ENCODE peak calls at places on chromosomes 2 and 18, in eight cellular contexts. One of them, this sample, is unnamed.

GRCh38 chr2:63000801-63001200 is 49.8 kb upstream of the OTX1 start:
- DNase-seq in fibroblast of pulmonary artery: peak; percentile 65
- DNase-seq in colonic mucosa: no peak
- DNase-seq in AG04450: peak; percentile 4
- DNase-seq in HepG2: no peak
- DNase-seq in BJ: no peak
- DNase-seq in stomach: no peak
- DNase-seq in cardiac muscle cell: no peak
- DNase-seq in this sample: no peak

GRCh38 chr2:25343187-25343825 is 1.6 kb upstream of the DNMT3A start:
- DNase-seq in colonic mucosa: no peak
- DNase-seq in stomach: no peak
- DNase-seq in BJ: no peak
- DNase-seq in cardiac muscle cell: no peak
- DNase-seq in HepG2: no peak
- DNase-seq in AG04450: no peak
- DNase-seq in fibroblast of pulmonary artery: no peak
- DNase-seq in this sample: no peak

GRCh38 chr2:224869601-224870000 is 153.4 kb upstream of the CCDC195 start:
- DNase-seq in HepG2: no peak
- DNase-seq in stomach: no peak
- DNase-seq in cardiac muscle cell: no peak
- DNase-seq in AG04450: peak; percentile 81
- DNase-seq in colonic mucosa: no peak
- DNase-seq in fibroblast of pulmonary artery: peak; percentile 88
- DNase-seq in BJ: peak; percentile 87
- DNase-seq in this sample: no peak

GRCh38 chr2:75464348-75464946 is 96.3 kb downstream of the EVA1A start:
- DNase-seq in AG04450: no peak
- DNase-seq in BJ: no peak
- DNase-seq in colonic mucosa: no peak
- DNase-seq in cardiac muscle cell: peak; percentile 28
- DNase-seq in stomach: no peak
- DNase-seq in fibroblast of pulmonary artery: peak; percentile 61
- DNase-seq in HepG2: peak; percentile 39
- DNase-seq in this sample: peak; percentile 20

GRCh38 chr2:56565143-56565542 is 381.4 kb downstream of the CCDC85A start:
- DNase-seq in colonic mucosa: no peak
- DNase-seq in BJ: no peak
- DNase-seq in HepG2: no peak
- DNase-seq in fibroblast of pulmonary artery: peak; percentile 23
- DNase-seq in stomach: no peak
- DNase-seq in cardiac muscle cell: no peak
- DNase-seq in AG04450: no peak
- DNase-seq in this sample: no peak

GRCh38 chr2:78070693-78071092 is 548.5 kb upstream of the LRRTM4 start:
- DNase-seq in AG04450: no peak
- DNase-seq in BJ: no peak
- DNase-seq in fibroblast of pulmonary artery: no peak
- DNase-seq in colonic mucosa: no peak
- DNase-seq in stomach: no peak
- DNase-seq in cardiac muscle cell: no peak
- DNase-seq in HepG2: no peak
- DNase-seq in this sample: peak; percentile 22

GRCh38 chr2:134718095-134718955 is 475 bp downstream of the TMEM163 start:
- DNase-seq in cardiac muscle cell: peak; percentile 45
- DNase-seq in colonic mucosa: no peak
- DNase-seq in HepG2: no peak
- DNase-seq in BJ: no peak
- DNase-seq in stomach: peak; percentile 45
- DNase-seq in AG04450: no peak
- DNase-seq in fibroblast of pulmonary artery: no peak
- DNase-seq in this sample: no peak

GRCh38 chr2:186687774-186688173 is 6.1 kb upstream of the FAM171B start:
- DNase-seq in stomach: no peak
- DNase-seq in BJ: no peak
- DNase-seq in AG04450: peak; percentile 82
- DNase-seq in fibroblast of pulmonary artery: peak; percentile 10
- DNase-seq in cardiac muscle cell: no peak
- DNase-seq in HepG2: no peak
- DNase-seq in colonic mucosa: no peak
- DNase-seq in this sample: no peak

GRCh38 chr2:13682878-13683277 is 949.6 kb upstream of the LRATD1 start:
- DNase-seq in stomach: peak; percentile 77
- DNase-seq in cardiac muscle cell: no peak
- DNase-seq in BJ: no peak
- DNase-seq in HepG2: no peak
- DNase-seq in fibroblast of pulmonary artery: peak; percentile 45
- DNase-seq in colonic mucosa: no peak
- DNase-seq in AG04450: no peak
- DNase-seq in this sample: peak; percentile 55

GRCh38 chr2:120622886-120623753 is 112.5 kb upstream of the GLI2 start:
- DNase-seq in HepG2: no peak
- DNase-seq in cardiac muscle cell: no peak
- DNase-seq in colonic mucosa: no peak
- DNase-seq in stomach: no peak
- DNase-seq in BJ: no peak
- DNase-seq in fibroblast of pulmonary artery: no peak
- DNase-seq in AG04450: no peak
- DNase-seq in this sample: no peak

GRCh38 chr2:195364015-195364965 is 292.7 kb upstream of the SLC39A10 start:
- DNase-seq in BJ: no peak
- DNase-seq in colonic mucosa: no peak
- DNase-seq in HepG2: no peak
- DNase-seq in AG04450: no peak
- DNase-seq in cardiac muscle cell: no peak
- DNase-seq in fibroblast of pulmonary artery: peak; percentile 63
- DNase-seq in stomach: no peak
- DNase-seq in this sample: no peak

GRCh38 chr2:207603486-207603885 is 21.7 kb downstream of the METTL21A start:
- DNase-seq in colonic mucosa: no peak
- DNase-seq in fibroblast of pulmonary artery: no peak
- DNase-seq in HepG2: no peak
- DNase-seq in BJ: no peak
- DNase-seq in cardiac muscle cell: no peak
- DNase-seq in AG04450: no peak
- DNase-seq in stomach: no peak
- DNase-seq in this sample: no peak

GRCh38 chr2:199704358-199705238 is 146.4 kb downstream of the FTCDNL1 start:
- DNase-seq in HepG2: peak; percentile 53
- DNase-seq in cardiac muscle cell: peak; percentile 25
- DNase-seq in fibroblast of pulmonary artery: peak; percentile 18
- DNase-seq in colonic mucosa: peak; percentile 73
- DNase-seq in BJ: no peak
- DNase-seq in AG04450: no peak
- DNase-seq in stomach: no peak
- DNase-seq in this sample: no peak

GRCh38 chr2:33322099-33322498 is 154.3 kb upstream of the RASGRP3 start:
- DNase-seq in AG04450: peak; percentile 78
- DNase-seq in colonic mucosa: no peak
- DNase-seq in cardiac muscle cell: peak; percentile 37
- DNase-seq in BJ: no peak
- DNase-seq in fibroblast of pulmonary artery: peak; percentile 55
- DNase-seq in stomach: no peak
- DNase-seq in HepG2: no peak
- DNase-seq in this sample: no peak

GRCh38 chr2:127670055-127670956 is 5.0 kb downstream of the LIMS2 start:
- DNase-seq in BJ: peak; percentile 82
- DNase-seq in fibroblast of pulmonary artery: no peak
- DNase-seq in colonic mucosa: no peak
- DNase-seq in cardiac muscle cell: no peak
- DNase-seq in AG04450: no peak
- DNase-seq in stomach: peak; percentile 2
- DNase-seq in HepG2: no peak
- DNase-seq in this sample: no peak

GRCh38 chr18:76490701-76491171 is 4.3 kb downstream of the ZNF516 start:
- DNase-seq in stomach: peak; percentile 76
- DNase-seq in HepG2: no peak
- DNase-seq in colonic mucosa: peak; percentile 79
- DNase-seq in cardiac muscle cell: peak; percentile 57
- DNase-seq in AG04450: no peak
- DNase-seq in fibroblast of pulmonary artery: peak; percentile 33
- DNase-seq in BJ: no peak
- DNase-seq in this sample: no peak

GRCh38 chr2:162926501-162926900 is 87.9 kb upstream of the KCNH7 start:
- DNase-seq in fibroblast of pulmonary artery: peak; percentile 8
- DNase-seq in BJ: no peak
- DNase-seq in colonic mucosa: no peak
- DNase-seq in stomach: no peak
- DNase-seq in AG04450: no peak
- DNase-seq in cardiac muscle cell: no peak
- DNase-seq in HepG2: peak; percentile 4
- DNase-seq in this sample: peak; percentile 20

GRCh38 chr2:43169091-43169936 is 57.1 kb downstream of the ZFP36L2 start:
- DNase-seq in HepG2: no peak
- DNase-seq in fibroblast of pulmonary artery: no peak
- DNase-seq in BJ: no peak
- DNase-seq in stomach: peak; percentile 80
- DNase-seq in AG04450: no peak
- DNase-seq in cardiac muscle cell: no peak
- DNase-seq in colonic mucosa: peak; percentile 91
- DNase-seq in this sample: no peak

GRCh38 chr18:35939166-35939565 is 33.3 kb upstream of the RMP24 start:
- DNase-seq in colonic mucosa: no peak
- DNase-seq in BJ: no peak
- DNase-seq in AG04450: no peak
- DNase-seq in HepG2: no peak
- DNase-seq in fibroblast of pulmonary artery: peak; percentile 9
- DNase-seq in cardiac muscle cell: peak; percentile 46
- DNase-seq in stomach: no peak
- DNase-seq in this sample: no peak

GRCh38 chr2:1730047-1730937 is 14.0 kb downstream of the PXDN start:
- DNase-seq in AG04450: peak; percentile 84
- DNase-seq in colonic mucosa: peak; percentile 38
- DNase-seq in BJ: peak; percentile 83
- DNase-seq in cardiac muscle cell: no peak
- DNase-seq in HepG2: no peak
- DNase-seq in stomach: peak; percentile 25
- DNase-seq in fibroblast of pulmonary artery: peak; percentile 72
- DNase-seq in this sample: no peak
- H3K4me3 ChIP-seq in AG04450: peak overlapping the region; percentile 49
- H3K4me3 ChIP-seq in colonic mucosa: no peak overlapping the region
- H3K4me3 ChIP-seq in BJ: no peak overlapping the region
- H3K4me3 ChIP-seq in cardiac muscle cell: no peak overlapping the region
- H3K4me3 ChIP-seq in HepG2: no peak overlapping the region
- H3K4me3 ChIP-seq in stomach: no peak overlapping the region
- H3K4me3 ChIP-seq in fibroblast of pulmonary artery: no peak overlapping the region
- H3K4me3 ChIP-seq in this sample: no peak overlapping the region

GRCh38 chr18:2597639-2598038 is 26.3 kb downstream of the NDC80 start:
- DNase-seq in colonic mucosa: no peak
- DNase-seq in fibroblast of pulmonary artery: no peak
- DNase-seq in BJ: no peak
- DNase-seq in cardiac muscle cell: no peak
- DNase-seq in AG04450: no peak
- DNase-seq in HepG2: no peak
- DNase-seq in stomach: no peak
- DNase-seq in this sample: no peak
- TF ChIP-seq CTCF in colonic mucosa: no peak
- TF ChIP-seq CTCF in fibroblast of pulmonary artery: no peak
- TF ChIP-seq CTCF in BJ: no peak
- TF ChIP-seq CTCF in cardiac muscle cell: no peak
- TF ChIP-seq CTCF in AG04450: no peak
- TF ChIP-seq CTCF in HepG2: no peak
- TF ChIP-seq CTCF in stomach: no peak
- TF ChIP-seq CTCF in this sample: no peak

DNA sequence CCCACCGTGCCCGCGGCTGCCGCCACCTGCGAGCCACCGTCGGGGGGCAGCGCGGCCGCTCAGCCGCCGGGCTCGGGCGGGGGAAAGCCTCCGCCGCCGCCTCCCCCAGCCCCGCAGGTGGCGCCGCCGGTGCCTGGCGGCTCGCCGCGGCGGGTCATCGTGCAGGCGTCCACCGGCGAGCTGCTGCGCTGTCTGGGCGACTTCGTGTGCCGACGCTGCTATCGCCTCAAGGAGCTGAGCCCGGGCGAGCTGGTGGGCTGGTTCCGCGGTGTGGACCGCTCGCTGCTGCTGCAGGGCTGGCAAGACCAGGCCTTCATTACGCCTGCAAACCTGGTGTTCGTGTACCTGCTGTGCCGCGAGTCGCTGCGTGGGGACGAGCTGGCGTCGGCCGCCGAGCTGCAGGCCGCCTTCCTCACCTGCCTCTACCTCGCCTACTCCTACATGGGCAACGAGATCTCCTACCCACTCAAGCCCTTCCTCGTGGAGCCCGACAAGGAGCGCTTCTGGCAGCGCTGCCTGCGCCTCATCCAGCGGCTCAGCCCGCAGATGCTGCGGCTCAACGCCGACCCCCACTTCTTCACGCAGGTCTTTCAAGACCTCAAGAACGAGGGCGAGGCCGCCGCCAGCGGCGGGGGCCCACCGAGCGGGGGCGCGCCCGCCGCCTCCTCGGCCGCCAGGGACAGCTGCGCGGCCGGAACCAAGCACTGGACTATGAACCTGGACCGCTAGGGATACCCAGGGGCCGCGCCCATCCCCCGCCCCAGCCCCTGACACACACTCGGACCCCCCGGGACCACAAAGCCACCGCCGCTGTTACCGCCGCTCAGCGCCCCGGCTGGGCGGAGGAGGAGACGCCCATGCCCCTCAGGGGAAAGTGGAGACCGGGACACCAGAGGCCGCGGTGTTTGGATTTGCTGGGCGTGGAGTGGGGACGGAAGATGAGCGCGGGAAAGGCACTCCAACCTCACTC is 1.0 kb downstream of the CDK5R2 start:
- DNase-seq in AG04450: no peak
- DNase-seq in stomach: no peak
- DNase-seq in colonic mucosa: no peak
- DNase-seq in BJ: no peak
- DNase-seq in fibroblast of pulmonary artery: no peak
- DNase-seq in cardiac muscle cell: no peak
- DNase-seq in HepG2: no peak
- DNase-seq in this sample: no peak
- H3K4me3 ChIP-seq in AG04450: no peak overlapping the region
- H3K4me3 ChIP-seq in stomach: peak overlapping the region; percentile 51
- H3K4me3 ChIP-seq in colonic mucosa: no peak overlapping the region
- H3K4me3 ChIP-seq in BJ: no peak overlapping the region
- H3K4me3 ChIP-seq in fibroblast of pulmonary artery: no peak overlapping the region
- H3K4me3 ChIP-seq in cardiac muscle cell: peak overlapping the region; percentile 51
- H3K4me3 ChIP-seq in HepG2: peak overlapping the region; percentile 17
- H3K4me3 ChIP-seq in this sample: no peak overlapping the region

DNA sequence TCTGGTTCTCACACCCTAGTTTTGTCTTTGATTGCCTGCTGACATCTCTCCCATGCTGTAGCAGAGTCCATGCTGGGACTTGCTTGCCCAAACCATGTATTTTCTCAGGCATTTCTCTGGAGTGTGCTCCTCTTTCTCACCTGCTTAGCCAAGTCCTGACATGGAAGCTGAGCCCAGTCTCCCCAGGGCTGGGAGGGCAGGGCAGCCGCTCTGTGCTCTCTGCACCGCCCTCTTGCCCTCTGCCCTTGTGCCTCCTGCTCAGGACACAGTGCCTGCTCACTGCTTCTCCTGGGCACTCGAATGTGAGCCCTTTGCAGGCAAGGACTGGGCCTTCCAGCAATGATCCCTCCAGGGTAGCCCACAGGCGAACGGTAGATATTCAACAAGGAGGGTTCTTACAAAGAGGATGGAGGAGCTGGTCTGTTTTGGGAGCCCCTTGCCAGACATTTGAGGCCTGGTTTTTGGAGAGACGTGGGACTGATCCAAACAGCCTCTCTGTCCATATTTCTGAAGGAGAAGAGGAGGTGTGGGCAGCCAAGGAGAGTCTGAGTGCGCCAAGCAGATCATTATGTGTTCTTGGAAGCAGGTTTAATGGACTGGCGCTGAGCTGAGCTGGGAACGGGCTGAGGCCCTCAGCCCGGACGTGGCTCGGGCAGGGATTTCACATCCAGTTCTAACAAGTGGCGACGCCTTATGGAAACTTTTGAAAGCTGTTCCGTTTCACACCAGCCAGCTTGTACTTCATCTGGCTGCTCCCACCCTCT is 4.0 kb downstream of the SLC14A2 start:
- DNase-seq in AG04450: no peak
- DNase-seq in HepG2: no peak
- DNase-seq in colonic mucosa: peak; percentile 27
- DNase-seq in fibroblast of pulmonary artery: no peak
- DNase-seq in stomach: no peak
- DNase-seq in BJ: no peak
- DNase-seq in cardiac muscle cell: no peak
- DNase-seq in this sample: no peak
- TF ChIP-seq CTCF in AG04450: no peak
- TF ChIP-seq CTCF in HepG2: no peak
- TF ChIP-seq CTCF in colonic mucosa: no peak
- TF ChIP-seq CTCF in fibroblast of pulmonary artery: no peak
- TF ChIP-seq CTCF in stomach: no peak
- TF ChIP-seq CTCF in BJ: no peak
- TF ChIP-seq CTCF in cardiac muscle cell: no peak
- TF ChIP-seq CTCF in this sample: no peak